ENCODE peak calls at places on chromosomes 4 and X, in seven cellular contexts. C is uterus, J is esophagus squamous epithelium, X is tibial nerve, I is stomach, P is psoas muscle, N is OCI-LY7. U is an unnamed sample.

GRCh38 chrX:1185556-1185955 is 26.9 kb downstream of the CRLF2 start:
- DNase-seq in X (no peak), J (no peak), C (no peak), P (no peak), I (no peak), N (no peak), U (no peak)

GRCh38 chrX:121114691-121115090 is 67.3 kb downstream of the GLUD2 start:
- DNase-seq in N (no peak), P (no peak), X (no peak), I (no peak), C (no peak), J (no peak), U (no peak)

GRCh38 chr4:112956458-112956857 is 93.0 kb upstream of the ANK2 start:
- DNase-seq in P (no peak), C (no peak), J (no peak), N (no peak), I (no peak), X (no peak), U (no peak)

GRCh38 chr4:149120331-149121014 is 678.3 kb upstream of the NR3C2 start:
- DNase-seq in N (no peak), P (no peak), I (no peak), C (no peak), J (no peak), X (no peak), U (no peak)

GRCh38 chr4:40563401-40563800 is 66.3 kb downstream of the RBM47 start:
- DNase-seq in I (no peak), X (no peak), C (no peak), J (no peak), P (no peak), N (no peak), U (no peak)

GRCh38 chrX:14235004-14235403 is 205.3 kb upstream of the GEMIN8 start:
- DNase-seq in I (no peak), C (no peak), P (no peak), J (no peak), X (no peak), N (no peak), U (no peak)

GRCh38 chr4:164613761-164614277 is 140.1 kb upstream of the SMIM31 start:
- DNase-seq in J (no peak), C (no peak), P (no peak), I (no peak), X (no peak), N (no peak), U (no peak)

GRCh38 chr4:101393256-101393655 is 45.9 kb upstream of the PPP3CA start:
- DNase-seq in C (no peak), X (no peak), N (no peak), J (no peak), P (no peak), I (no peak), U (no peak)

GRCh38 chr4:126869967-126870366 is 762.8 kb upstream of the INTU start:
- DNase-seq in I (no peak), J (no peak), X (no peak), N (no peak), C (no peak), P (no peak), U (no peak)

GRCh38 chr4:176011523-176011922 is 54.1 kb upstream of the WDR17 start:
- DNase-seq in X (no peak), I (no peak), J (no peak), C (no peak), P (no peak), N (no peak), U (no peak)

GRCh38 chr4:176009254-176009653 is 56.4 kb upstream of the WDR17 start:
- DNase-seq in I (no peak), J (no peak), C (no peak), N (no peak), X (no peak), P (no peak), U (no peak)

GRCh38 chr4:176014583-176015108 is 51.0 kb upstream of the WDR17 start:
- DNase-seq in N (peak; percentile 33), X (no peak), P (no peak), C (no peak), J (no peak), I (no peak), U (no peak)

DNA sequence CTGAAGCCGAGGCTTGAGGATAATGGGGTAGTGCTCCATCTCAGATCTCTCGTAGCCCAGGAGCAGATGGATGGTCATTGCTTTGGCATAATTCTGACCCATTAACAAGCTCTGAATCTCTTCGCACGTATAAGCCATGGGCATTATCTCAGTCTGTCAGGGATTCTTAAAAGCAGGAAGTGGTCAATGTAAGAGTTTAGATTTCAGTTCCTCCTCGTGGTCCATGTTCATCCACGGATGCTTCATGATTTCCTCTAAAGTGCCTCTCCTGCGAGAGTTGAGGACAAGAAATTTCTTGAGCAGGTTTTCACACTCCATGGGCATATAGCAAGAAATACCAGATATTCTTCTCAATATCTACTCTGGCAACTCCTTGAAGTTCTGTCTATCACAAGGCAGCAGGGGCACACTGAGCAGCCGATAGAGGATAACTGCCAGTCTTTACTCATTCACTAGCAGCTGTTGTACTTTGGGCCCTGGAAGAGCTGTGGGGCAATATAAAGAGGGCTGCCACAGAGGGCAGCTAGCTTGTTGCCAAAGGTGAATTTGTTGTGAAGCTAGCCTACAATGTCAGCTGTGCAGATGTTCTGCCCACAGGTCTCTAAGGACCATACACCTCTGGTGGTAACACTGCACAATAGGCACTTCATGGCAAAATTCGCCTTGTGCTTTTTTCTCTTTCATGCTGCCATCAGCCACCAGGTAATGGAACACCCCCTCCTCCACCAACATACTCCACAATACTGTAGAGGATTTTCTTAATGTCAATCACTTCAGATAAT is 52.0 kb upstream of the WDR17 start:
- DNase-seq in J (no peak), P (no peak), N (peak; percentile 79), X (no peak), C (no peak), I (no peak), U (no peak)
- H3K4me1 ChIP-seq in J (no peaks in the 10 kb centered on the region), P (no peaks in the 10 kb centered on the region), N (peaks cover 52% of the 10 kb centered on the region), X (no peaks in the 10 kb centered on the region), C (no peaks in the 10 kb centered on the region), I (no peaks in the 10 kb centered on the region), U (no peaks in the 10 kb centered on the region)

GRCh38 chrX:17779434-17779833 is 42.1 kb downstream of the SCML1 start:
- DNase-seq in P (no peak), X (no peak), C (no peak), I (no peak), J (no peak), N (no peak), U (no peak)
- H3K9me3 ChIP-seq in P (no peaks in the 10 kb centered on the region), X (no peaks in the 10 kb centered on the region), C (no peaks in the 10 kb centered on the region), I (peaks cover 13% of the 10 kb centered on the region), J (no peaks in the 10 kb centered on the region), N (no peaks in the 10 kb centered on the region), U (no peaks in the 10 kb centered on the region)

GRCh38 chr4:82076359-82076758 is 297.4 kb downstream of the HNRNPD start:
- DNase-seq in I (no peak), C (no peak), P (no peak), X (no peak), J (no peak), N (no peak), U (no peak)
- H3K4me3 ChIP-seq in I (no peak overlapping the region), C (no peak overlapping the region), P (no peak overlapping the region), X (no peak overlapping the region), J (no peak overlapping the region), N (no peak overlapping the region), U (no peak overlapping the region)

GRCh38 chr4:158164849-158165248 is 8.0 kb downstream of the GASK1B start:
- DNase-seq in I (no peak), X (no peak), C (no peak), N (no peak), P (no peak), J (no peak), U (no peak)
- H3K4me1 ChIP-seq in I (peaks cover 43% of the 10 kb centered on the region), X (peaks cover 25% of the 10 kb centered on the region), C (peaks cover 17% of the 10 kb centered on the region), N (no peaks in the 10 kb centered on the region), P (peaks cover 10% of the 10 kb centered on the region), J (no peaks in the 10 kb centered on the region), U (no peaks in the 10 kb centered on the region)

GRCh38 chrX:47447607-47448006 is 35.4 kb downstream of the ZNF41 start:
- DNase-seq in N (no peak), X (no peak), P (no peak), I (no peak), C (no peak), J (no peak), U (no peak)
- H3K9me3 ChIP-seq in N (peaks cover 10% of the 10 kb centered on the region), X (no peaks in the 10 kb centered on the region), P (peaks cover 45% of the 10 kb centered on the region), I (peaks cover 76% of the 10 kb centered on the region), C (no peaks in the 10 kb centered on the region), J (no peaks in the 10 kb centered on the region), U (peaks cover 12% of the 10 kb centered on the region)

DNA sequence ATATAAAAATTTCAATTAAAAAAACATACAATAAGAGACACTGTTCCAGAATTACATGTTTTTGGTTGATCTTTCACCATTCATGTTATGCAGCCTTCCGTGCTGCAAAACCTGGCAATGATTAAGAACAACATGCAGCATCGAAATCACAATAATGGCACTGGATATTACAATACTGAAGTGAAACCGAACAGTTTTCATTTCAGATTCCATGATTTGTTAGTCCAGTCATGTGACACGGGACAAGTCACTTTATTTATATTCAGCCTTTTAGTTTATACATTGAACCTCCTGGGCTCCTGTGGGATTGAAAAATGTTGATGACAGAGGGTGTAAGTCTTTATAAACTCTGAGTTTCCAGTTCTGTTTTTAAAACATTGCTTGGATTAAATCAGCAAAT is 142.5 kb upstream of the TTC29 start:
- DNase-seq in P (no peak), I (no peak), N (no peak), C (no peak), X (no peak), J (no peak), U (no peak)
- H3K4me3 ChIP-seq in P (no peak overlapping the region), I (no peak overlapping the region), N (no peak overlapping the region), C (no peak overlapping the region), X (no peak overlapping the region), J (no peak overlapping the region), U (no peak overlapping the region)

U was measured in effector memory CD4-positive, alpha-beta T cell.